ENCODE peak calls at places on chromosomes 6 and 20, in nine cellular contexts. J is lower leg skin, D is neural crest cell, I is foreskin fibroblast, H is progenitor cell of endocrine pancreas, P is endothelial cell of umbilical vein, G is HCT116, Z is left ventricle myocardium inferior, C is endothelial cell. R is an unnamed sample.
A peak's percentile ranks its signal among the peaks of the same experiment; 100 is the strongest.

GRCh38 chr6:165744515-165745228 is 81.6 kb upstream of the PDE10A start:
- DNase-seq in D (no peak), Z (no peak), C (no peak), P (no peak), H (no peak), G (no peak), J (no peak), I (no peak), R (no peak)

GRCh38 chr20:63355781-63356295 is 5.3 kb downstream of the CHRNA4 start:
- DNase-seq in P (no peak), C (no peak), D (no peak), I (no peak), J (no peak), H (no peak), Z (no peak), G (no peak), R (no peak)

GRCh38 chr6:168851460-168852103 is 402.1 kb downstream of the THBS2 start:
- DNase-seq in Z (no peak), C (no peak), G (no peak), I (peak; percentile 53), J (no peak), P (no peak), D (no peak), H (no peak), R (no peak)

GRCh38 chr20:57481281-57481711 is 43.6 kb downstream of the CTCFL start:
- DNase-seq in I (no peak), D (no peak), J (no peak), P (no peak), Z (no peak), G (no peak), C (no peak), H (no peak), R (peak; percentile 47)

GRCh38 chr6:170043881-170044790 is 246.7 kb downstream of the DLL1 start:
- DNase-seq in D (no peak), C (no peak), I (no peak), J (no peak), Z (no peak), P (no peak), H (no peak), G (no peak), R (no peak)

GRCh38 chr20:32271620-32272019 is 5.8 kb upstream of the KIF3B start:
- DNase-seq in G (no peak), D (no peak), C (no peak), I (no peak), Z (no peak), H (no peak), J (no peak), P (no peak), R (no peak)

GRCh38 chr6:8195040-8195713 is 92.8 kb upstream of the EEF1E1 start:
- DNase-seq in J (no peak), I (no peak), G (peak; percentile 18), H (no peak), P (no peak), D (no peak), Z (no peak), C (peak; percentile 9), R (no peak)

GRCh38 chr6:149336529-149336928 is 19.0 kb downstream of the TAB2 start:
- DNase-seq in G (no peak), C (no peak), D (no peak), J (no peak), Z (no peak), H (no peak), I (no peak), P (peak; percentile 45), R (no peak)

GRCh38 chr6:108489699-108490098 is 71.0 kb upstream of the FOXO3 start:
- DNase-seq in J (no peak), D (no peak), G (no peak), P (no peak), H (no peak), Z (no peak), C (no peak), I (no peak), R (no peak)

GRCh38 chr20:61639200-61639599 is 387.1 kb downstream of the CDH4 start:
- DNase-seq in J (no peak), P (no peak), G (no peak), Z (no peak), H (no peak), I (peak; percentile 49), D (no peak), C (no peak), R (no peak)

GRCh38 chr6:158569036-158569435 is 9.1 kb downstream of the TMEM181 start:
- DNase-seq in G (no peak), I (no peak), J (no peak), H (no peak), P (no peak), Z (no peak), D (no peak), C (no peak), R (no peak)

GRCh38 chr6:133645000-133645619 is 243.8 kb upstream of the TCF21 start:
- DNase-seq in G (no peak), I (peak; percentile 76), J (no peak), H (no peak), Z (no peak), D (no peak), C (no peak), P (no peak), R (no peak)

GRCh38 chr20:34891166-34892062 is 15.0 kb downstream of the ACSS2 start:
- DNase-seq in C (no peak), D (no peak), J (no peak), I (peak; percentile 90), H (no peak), P (no peak), Z (no peak), G (peak; percentile 64), R (no peak)

GRCh38 chr6:66226099-66226498 is 519.1 kb upstream of the EYS start:
- DNase-seq in P (no peak), J (no peak), Z (no peak), I (peak; percentile 16), H (no peak), C (no peak), G (no peak), D (no peak), R (no peak)

GRCh38 chr6:132298344-132298949 is 102.8 kb downstream of the MOXD1 start:
- DNase-seq in D (peak; percentile 44), C (peak; percentile 56), I (peak; percentile 70), Z (no peak), G (peak; percentile 36), P (peak; percentile 62), J (peak; percentile 43), H (no peak), R (no peak)

GRCh38 chr20:36317675-36318074 is 11.5 kb downstream of the DLGAP4 start:
- DNase-seq in G (no peak), J (no peak), C (no peak), Z (no peak), H (no peak), P (no peak), D (no peak), I (no peak), R (no peak)

GRCh38 chr6:156068870-156069269 is 613.2 kb upstream of the NOX3 start:
- DNase-seq in H (no peak), Z (no peak), P (peak; percentile 50), J (no peak), D (no peak), I (no peak), C (no peak), G (no peak), R (no peak)

GRCh38 chr20:38534756-38535155 is 46.2 kb upstream of the ADIG start:
- DNase-seq in J (no peak), C (no peak), I (no peak), H (no peak), G (no peak), P (no peak), D (no peak), Z (no peak), R (no peak)

GRCh38 chr6:150667977-150668716 is 68.5 kb downstream of the PLEKHG1 start:
- DNase-seq in P (peak; percentile 93), I (peak; percentile 86), Z (peak; percentile 91), H (peak; percentile 35), G (peak; percentile 75), C (peak; percentile 51), D (peak; percentile 30), J (peak; percentile 92), R (no peak)
- TF ChIP-seq CTCF in P (peak; percentile 20), I (no peak), Z (peak; percentile 47), H (peak; percentile 27), G (peak; percentile 34), C (no peak), D (peak; percentile 46), J (no peak), R (no peak)

DNA sequence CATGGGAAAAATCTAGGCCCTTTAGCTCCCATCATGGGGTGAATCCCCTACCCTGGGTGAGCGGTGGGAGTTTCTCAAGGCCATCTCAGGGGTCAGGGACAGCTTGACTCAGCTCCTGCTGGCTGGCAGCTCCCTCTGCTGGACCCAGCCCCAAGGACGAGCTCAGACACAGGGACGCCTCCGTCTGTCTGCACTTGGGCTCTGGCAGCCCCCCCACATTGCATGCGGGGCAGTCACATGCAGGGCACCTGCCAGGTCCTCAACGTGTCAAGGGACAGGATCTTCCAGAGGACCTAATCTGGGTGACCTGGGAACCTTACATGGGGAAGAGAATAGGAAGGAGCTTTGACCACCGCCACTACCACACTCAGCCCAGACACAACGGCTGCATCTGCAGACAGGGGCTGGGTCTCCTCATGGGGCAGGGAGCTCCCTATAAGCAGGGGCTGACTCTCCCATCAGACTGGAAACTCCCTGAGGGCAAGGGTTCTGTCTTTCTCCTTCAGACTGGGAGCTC is 173.4 kb downstream of the MRPL14 start:
- DNase-seq in Z (peak; percentile 73), G (no peak), I (peak; percentile 48), D (no peak), C (peak; percentile 33), P (no peak), J (peak; percentile 12), H (no peak), R (no peak)
- TF ChIP-seq CTCF in Z (peak; percentile 57), G (peak; percentile 27), I (peak; percentile 34), D (peak; percentile 38), C (no peak), P (peak; percentile 1), J (no peak), H (peak; percentile 44), R (no peak)

DNA sequence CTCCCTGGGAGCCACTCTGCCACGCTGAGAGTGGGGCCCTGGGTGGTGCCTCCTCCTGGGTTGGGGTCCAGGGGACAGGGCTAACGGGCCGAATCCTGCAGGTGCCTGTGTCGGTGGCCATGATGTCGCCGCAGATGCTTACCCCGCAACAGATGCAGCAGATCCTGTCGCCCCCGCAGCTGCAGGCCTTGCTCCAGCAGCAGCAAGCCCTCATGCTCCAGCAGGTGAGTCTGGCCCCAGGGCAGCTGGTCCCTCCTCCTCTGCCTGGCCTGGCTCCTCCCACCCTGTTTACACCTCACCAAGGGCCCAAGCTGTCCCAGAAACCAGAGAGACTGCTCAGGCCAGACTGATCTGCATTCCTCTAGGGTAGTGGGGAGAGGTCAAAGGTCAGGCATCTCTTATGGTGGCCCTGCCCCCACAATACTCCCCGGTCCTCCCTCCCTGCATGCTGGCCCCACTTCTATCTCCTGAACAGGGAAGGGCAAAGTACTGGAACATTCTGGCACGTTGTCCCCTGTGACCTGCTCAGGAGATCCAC is 38.6 kb downstream of the FOXP4 start:
- DNase-seq in P (no peak), Z (no peak), D (no peak), G (no peak), H (peak; percentile 40), I (no peak), J (no peak), C (no peak), R (no peak)
- TF ChIP-seq CTCF in P (no peak), Z (no peak), D (no peak), G (no peak), H (no peak), I (no peak), J (no peak), C (no peak), R (no peak)

GRCh38 chr6:162733489-162733888 is 5.7 kb downstream of the PACRG start:
- DNase-seq in D (no peak), Z (no peak), H (no peak), P (no peak), C (no peak), G (no peak), J (no peak), I (no peak), R (no peak)

GRCh38 chr6:162736933-162737332 is 9.2 kb downstream of the PACRG start:
- DNase-seq in P (no peak), H (no peak), D (no peak), I (no peak), Z (no peak), J (no peak), G (no peak), C (no peak), R (no peak)
- TF ChIP-seq CTCF in P (no peak), H (no peak), D (no peak), I (no peak), Z (peak; percentile 61), J (no peak), G (no peak), C (no peak), R (no peak)